ENCODE peak calls at places on chromosomes 6 and 20, in six cellular contexts. H is CD8-positive, alpha-beta T cell; C is psoas muscle; R is GM23338; P is sigmoid colon; A is SK-N-SH. G is an unnamed sample. For H3K36me3 and H3K4me1, the result is how much of the 10 kb centered on the place peaks cover.

GRCh38 chr6:12776291-12776690 is 59.7 kb downstream of the PHACTR1 start:
- DNase-seq in C (no peak), A (no peak), P (no peak), R (peak), H (no peak), G (no peak)

GRCh38 chr20:24134284-24134683 is 145.7 kb upstream of the GGTLC1 start:
- DNase-seq in H (no peak), P (peak), A (no peak), C (no peak), R (peak), G (no peak)

GRCh38 chr6:74715362-74716068 is 490.3 kb downstream of the COL12A1 start:
- DNase-seq in H (no peak), P (no peak), R (no peak), C (no peak), A (no peak), G (no peak)

GRCh38 chr20:2137552-2138201 is 36.0 kb downstream of the STK35 start:
- DNase-seq in P (no peak), R (no peak), A (no peak), H (no peak), C (no peak), G (no peak)

GRCh38 chr20:48065833-48066232 is 280.6 kb upstream of the SULF2 start:
- DNase-seq in P (no peak), R (no peak), C (no peak), H (no peak), A (no peak), G (no peak)

GRCh38 chr6:44733868-44734267 is 346.4 kb downstream of the CDC5L start:
- DNase-seq in C (no peak), A (no peak), P (peak), R (no peak), H (no peak), G (no peak)

GRCh38 chr6:392441-393390 is 1.2 kb downstream of the IRF4 start:
- DNase-seq in H (peak), R (peak), P (no peak), C (peak), A (no peak), G (no peak)

GRCh38 chr6:134176283-134176975 is 124.0 kb upstream of the SLC2A12 start:
- DNase-seq in H (no peak), A (peak), P (peak), C (peak), R (peak), G (peak)

GRCh38 chr20:38447931-38448675 is 13.0 kb upstream of the SNHG17 start:
- DNase-seq in P (no peak), R (no peak), A (no peak), H (no peak), C (no peak), G (no peak)

GRCh38 chr6:8082954-8083858 is 19.0 kb upstream of the BLOC1S5 start:
- DNase-seq in C (no peak), P (no peak), H (no peak), A (no peak), R (no peak), G (no peak)

GRCh38 chr6:157514659-157515496 is 133.9 kb downstream of the ZDHHC14 start:
- DNase-seq in P (no peak), H (no peak), R (no peak), C (peak), A (no peak), G (no peak)

GRCh38 chr20:50027611-50028105 is 44.9 kb downstream of the SNAI1 start:
- DNase-seq in C (peak), R (no peak), A (peak), H (no peak), P (peak), G (peak)

GRCh38 chr6:170124836-170125235 is 166.0 kb downstream of the DLL1 start:
- DNase-seq in P (peak), H (no peak), A (no peak), R (no peak), C (no peak), G (no peak)

GRCh38 chr6:157380458-157380778 is 572 bp upstream of the ZDHHC14 start:
- DNase-seq in H (no peak), C (no peak), R (peak), A (peak), P (no peak), G (no peak)

GRCh38 chr6:111845441-111845871 is 27.8 kb downstream of the FYN start:
- DNase-seq in C (no peak), H (no peak), P (no peak), R (peak), A (no peak), G (no peak)

GRCh38 chr20:2820896-2821869 is 5.0 kb downstream of the TMEM239 start:
- DNase-seq in A (peak), R (peak), P (no peak), C (no peak), H (no peak), G (no peak)

GRCh38 chr6:129672883-129673631 is 36.9 kb downstream of the ARHGAP18 start:
- DNase-seq in C (no peak), H (no peak), A (no peak), P (no peak), R (no peak), G (no peak)

GRCh38 chr20:24166127-24166389 is 177.5 kb upstream of the GGTLC1 start:
- DNase-seq in A (no peak), C (no peak), P (no peak), R (peak), H (no peak), G (no peak)

GRCh38 chr20:53778736-53779135 is 185.1 kb upstream of the ZNF217 start:
- DNase-seq in A (no peak), C (no peak), P (no peak), H (no peak), R (no peak), G (no peak)

GRCh38 chr20:21564127-21564773 is 50.4 kb upstream of the NKX2-2 start:
- DNase-seq in H (no peak), A (peak), R (no peak), P (no peak), C (no peak), G (no peak)

GRCh38 chr6:11798096-11798495 is 19.5 kb upstream of the ADTRP start:
- DNase-seq in C (no peak), P (no peak), H (no peak), A (peak), R (no peak), G (no peak)

GRCh38 chr6:138289739-138290138 is 71.4 kb upstream of the PBOV1 start:
- DNase-seq in P (no peak), H (no peak), R (peak), C (no peak), A (peak), G (no peak)

GRCh38 chr6:88512951-88513350 is 346.8 kb upstream of the CNR1 start:
- DNase-seq in A (no peak), C (no peak), H (no peak), R (no peak), P (no peak), G (no peak)

GRCh38 chr6:42929928-42930360 is 664 bp downstream of the CNPY3 start:
- DNase-seq in C (no peak), P (peak), R (no peak), H (peak), A (peak), G (no peak)

GRCh38 chr6:25223421-25224052 is 55.6 kb upstream of the CARMIL1 start:
- DNase-seq in R (peak), C (peak), H (peak), A (peak), P (no peak), G (no peak)

GRCh38 chr20:50514750-50515149 is 4.6 kb downstream of the PTPN1 start:
- DNase-seq in H (no peak), P (no peak), R (no peak), C (no peak), A (no peak), G (no peak)

GRCh38 chr6:8434727-8435092 is 635 bp downstream of the SLC35B3 start:
- DNase-seq in C (no peak), R (no peak), A (no peak), H (no peak), P (no peak), G (no peak)

GRCh38 chr6:33304216-33304615 is 5.5 kb upstream of the RGL2 start:
- DNase-seq in H (no peak), A (peak), C (no peak), R (no peak), P (no peak), G (no peak)

GRCh38 chr20:33796907-33797544 is 14.1 kb upstream of the CHMP4B start:
- DNase-seq in P (no peak), A (no peak), R (no peak), H (no peak), C (no peak), G (no peak)

GRCh38 chr20:40868568-40869223 is 159.9 kb upstream of the TOP1 start:
- DNase-seq in P (no peak), C (no peak), A (no peak), H (no peak), R (no peak), G (peak)

DNA sequence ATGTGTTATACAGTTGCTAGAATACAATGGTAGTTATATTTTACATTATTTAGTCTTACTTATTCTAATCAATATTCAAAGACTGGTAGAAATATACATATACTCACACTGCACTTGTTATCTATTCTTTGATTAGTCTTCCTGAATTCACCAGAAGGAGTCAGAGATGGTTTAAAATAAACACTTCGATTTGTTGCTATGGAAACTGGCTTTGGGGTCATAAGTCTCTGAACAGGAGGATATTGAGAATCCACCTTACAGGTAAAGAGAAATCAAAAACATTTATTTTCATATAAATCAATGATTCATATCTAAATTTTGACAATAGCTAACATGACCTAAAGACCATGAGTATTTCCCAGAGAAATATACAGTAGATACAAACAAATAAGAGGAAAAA is 41.6 kb downstream of the NUP153 start:
- DNase-seq in C (no peak), H (no peak), A (no peak), P (no peak), R (no peak), G (no peak)
- H3K36me3 ChIP-seq in C (under half), H (under half), A (half or more), P (half or more), R (half or more), G (under half)

GRCh38 chr6:16149305-16149704 is 20.4 kb downstream of the MYLIP start:
- DNase-seq in P (no peak), H (no peak), C (no peak), A (no peak), R (no peak), G (no peak)

GRCh38 chr6:16146028-16146427 is 17.1 kb downstream of the MYLIP start:
- DNase-seq in P (no peak), C (peak), R (no peak), H (no peak), A (no peak), G (no peak)

GRCh38 chr6:16145038-16145437 is 16.2 kb downstream of the MYLIP start:
- DNase-seq in R (no peak), P (no peak), A (no peak), H (no peak), C (no peak), G (no peak)

GRCh38 chr6:16148498-16148897 is 19.6 kb downstream of the MYLIP start:
- DNase-seq in R (no peak), P (no peak), A (no peak), H (no peak), C (no peak), G (no peak)

DNA sequence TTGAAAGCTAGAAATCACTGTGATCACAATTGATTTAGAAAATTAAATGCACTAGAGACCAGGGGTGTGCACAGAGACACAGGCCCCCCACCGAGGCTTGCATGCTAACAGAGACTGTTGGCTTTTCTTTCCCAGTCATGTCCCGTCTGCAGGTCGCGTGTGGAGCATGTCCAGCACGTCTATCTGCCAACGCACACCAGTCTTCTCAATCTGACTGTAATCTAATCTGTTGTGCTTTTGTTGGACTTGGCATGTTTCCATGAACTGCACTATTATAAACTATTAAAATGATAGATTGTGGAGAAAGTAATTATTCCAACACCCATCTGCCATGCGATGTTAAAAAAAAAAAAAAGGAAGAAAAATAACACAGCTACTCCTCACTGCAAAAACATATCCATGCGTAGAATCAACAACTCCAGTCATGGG is 17.7 kb downstream of the MYLIP start:
- DNase-seq in P (no peak), C (peak), A (peak), R (no peak), H (no peak), G (no peak)
- H3K27ac ChIP-seq in P (no peak), C (peak), A (no peak), R (no peak), H (no peak), G (no peak)

GRCh38 chr6:144335914-144336313 is 50.8 kb downstream of the UTRN start:
- DNase-seq in P (no peak), H (no peak), R (no peak), C (no peak), A (no peak), G (no peak)
- H3K4me1 ChIP-seq in P (under half), H (under half), R (under half), C (half or more), A (under half), G (under half)

GRCh38 chr6:120785459-120786086 is 548.7 kb downstream of the TBC1D32 start:
- DNase-seq in P (no peak), C (peak), A (no peak), H (no peak), R (no peak), G (no peak)
- H3K36me3 ChIP-seq in P (under half), C (under half), A (under half), H (under half), R (under half), G (under half)

GRCh38 chr6:151293621-151294020 is 53.9 kb downstream of the AKAP12 start:
- DNase-seq in A (no peak), R (no peak), P (no peak), C (no peak), H (no peak), G (no peak)

GRCh38 chr6:151291145-151292055 is 51.6 kb downstream of the AKAP12 start:
- DNase-seq in A (peak), C (peak), R (no peak), P (peak), H (no peak), G (no peak)

GRCh38 chr6:151299009-151299408 is 59.2 kb downstream of the AKAP12 start:
- DNase-seq in A (no peak), H (no peak), P (no peak), C (no peak), R (no peak), G (no peak)

GRCh38 chr6:151292974-151293373 is 53.2 kb downstream of the AKAP12 start:
- DNase-seq in H (no peak), R (no peak), A (no peak), P (no peak), C (no peak), G (no peak)

DNA sequence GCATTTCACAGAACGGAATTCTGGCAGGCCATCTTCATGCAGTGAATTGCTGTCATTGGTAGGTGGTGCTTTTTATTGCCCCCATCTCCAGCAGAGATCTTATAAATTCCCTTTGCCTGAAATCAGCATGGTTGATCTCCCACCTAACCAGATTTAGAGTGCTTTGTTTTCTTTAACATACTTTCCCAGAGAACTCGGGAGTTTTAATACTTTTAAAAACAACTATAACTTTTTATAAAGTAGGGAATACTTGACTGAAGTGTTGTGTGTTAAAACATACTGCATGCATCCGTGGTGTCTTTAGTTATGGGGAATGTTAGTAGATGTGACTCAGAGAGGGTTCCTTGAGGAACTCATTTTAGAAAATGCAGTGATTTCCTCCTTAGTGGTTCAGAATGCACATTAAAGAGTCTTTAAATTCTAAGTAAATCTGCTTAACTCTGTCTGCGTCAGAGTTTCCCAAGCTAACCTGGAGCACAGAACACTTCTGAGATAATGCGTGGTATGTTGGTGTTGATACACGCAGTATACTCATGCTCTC is 54.9 kb downstream of the AKAP12 start:
- DNase-seq in P (no peak), R (no peak), H (no peak), C (no peak), A (no peak), G (no peak)
- H3K27ac ChIP-seq in P (peak), R (no peak), H (no peak), C (no peak), A (peak), G (no peak)

GRCh38 chr20:63580796-63581461 is 6.9 kb upstream of the HELZ2 start:
- DNase-seq in C (no peak), H (peak), P (peak), R (peak), A (peak), G (no peak)
- H3K4me1 ChIP-seq in C (under half), H (under half), P (under half), R (under half), A (under half), G (under half)

GRCh38 chr20:44908987-44909871 is 631 bp upstream of the PABPC1L start:
- DNase-seq in A (no peak), H (no peak), C (no peak), R (no peak), P (no peak), G (no peak)
- H3K36me3 ChIP-seq in A (half or more), H (under half), C (under half), R (under half), P (under half), G (under half)

GRCh38 chr6:148457137-148457842 is 114.7 kb downstream of the SASH1 start:
- DNase-seq in A (no peak), R (no peak), C (no peak), P (no peak), H (no peak), G (no peak)

GRCh38 chr6:148455225-148455624 is 112.6 kb downstream of the SASH1 start:
- DNase-seq in H (no peak), A (no peak), C (no peak), P (no peak), R (no peak), G (no peak)

GRCh38 chr6:148453906-148454305 is 111.3 kb downstream of the SASH1 start:
- DNase-seq in P (no peak), R (no peak), A (no peak), H (no peak), C (no peak), G (no peak)

GRCh38 chr6:148457843-148458159 is 115.2 kb downstream of the SASH1 start:
- DNase-seq in R (no peak), A (no peak), C (no peak), H (no peak), P (no peak), G (no peak)

DNA sequence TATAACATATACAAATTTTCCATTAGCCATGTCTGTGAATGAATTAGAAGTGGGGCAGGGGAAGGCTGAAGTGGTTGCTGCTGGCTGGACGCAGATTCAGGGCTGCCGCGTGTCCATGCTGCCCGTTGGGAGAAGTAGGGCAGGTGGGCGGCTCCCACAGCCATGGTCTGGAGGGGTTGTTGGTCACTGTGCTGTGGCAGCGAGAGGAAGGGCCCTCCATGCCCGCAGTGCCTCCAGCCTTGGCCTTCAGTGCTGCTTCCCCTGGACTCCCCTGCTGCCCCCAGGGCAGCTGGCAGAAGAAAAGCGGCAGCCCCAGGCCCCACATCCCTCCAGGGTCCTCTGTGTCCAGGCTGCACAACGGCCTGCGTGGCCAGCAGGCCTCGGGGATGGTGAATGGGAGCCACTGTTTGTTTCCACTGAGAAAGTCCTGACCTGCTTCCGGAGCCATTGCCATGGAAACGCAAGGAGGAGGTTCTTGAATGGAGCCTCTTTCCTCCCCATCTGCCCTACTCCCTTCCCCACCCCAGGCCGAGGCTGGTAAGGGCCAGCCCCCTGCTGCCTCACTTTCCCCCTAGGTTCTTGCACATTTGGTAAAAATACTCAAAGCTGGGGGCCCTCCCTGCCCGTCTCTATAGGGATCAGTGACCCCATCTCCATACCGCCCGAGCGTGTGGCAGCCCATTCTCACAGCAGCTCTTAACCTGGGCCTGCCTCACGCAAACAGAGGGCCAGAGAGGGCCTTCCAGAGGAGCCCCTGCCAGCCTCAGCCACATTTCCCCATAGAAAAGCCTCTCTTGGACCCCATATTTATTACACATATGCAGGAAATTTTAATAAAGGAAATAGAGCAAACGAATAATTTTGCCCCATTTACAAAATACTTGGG is 113.3 kb downstream of the SASH1 start:
- DNase-seq in R (peak), H (no peak), C (no peak), P (no peak), A (no peak), G (no peak)
- H3K27ac ChIP-seq in R (peak), H (no peak), C (no peak), P (no peak), A (no peak), G (no peak)

DNA sequence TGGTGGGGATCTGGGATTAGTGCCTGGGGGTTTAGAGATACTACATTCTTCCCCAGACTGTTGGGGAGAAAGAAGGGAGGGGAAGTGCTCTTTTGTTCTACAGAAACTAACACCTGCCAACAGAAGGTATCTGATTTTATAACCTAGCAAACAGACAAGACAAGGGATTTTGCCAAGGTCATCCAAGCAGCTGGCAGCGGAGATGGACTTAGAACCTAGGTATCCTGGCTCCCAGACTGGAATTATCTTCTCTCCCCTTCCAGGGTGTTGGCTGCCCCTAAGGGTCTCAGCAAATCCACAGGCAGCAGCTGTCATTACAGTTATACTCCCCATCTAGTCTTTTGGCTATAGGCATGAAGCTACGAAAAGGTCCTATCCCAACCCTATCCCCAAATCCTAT is 8.4 kb downstream of the SDC4 start:
- DNase-seq in A (no peak), P (no peak), C (no peak), H (no peak), R (no peak), G (no peak)
- H3K4me1 ChIP-seq in A (half or more), P (half or more), C (half or more), H (under half), R (half or more), G (half or more)